ENCODE peak calls at places on chromosomes 13 and 19, in six cellular contexts. G is left ventricle myocardium inferior; F is CD8-positive, alpha-beta T cell; U is neuronal stem cell; I is esophagus muscularis mucosa; E is uterus. A is an unnamed sample.

GRCh38 chr13:47426126-47426849 is 529.4 kb upstream of the HTR2A start:
- DNase-seq in I (no peak), E (no peak), F (no peak), U (no peak), G (peak; percentile 16), A (no peak)

GRCh38 chr13:104034891-104035290 is 968.7 kb upstream of the SLC10A2 start:
- DNase-seq in F (no peak), E (no peak), I (no peak), U (no peak), G (no peak), A (no peak)

GRCh38 chr13:106596287-106596937 is 28.5 kb upstream of the ARGLU1 start:
- DNase-seq in I (no peak), G (no peak), U (no peak), E (no peak), F (no peak), A (no peak)

GRCh38 chr19:29645911-29646310 is 19.4 kb upstream of the PLEKHF1 start:
- DNase-seq in F (no peak), U (no peak), I (no peak), G (peak; percentile 48), E (no peak), A (no peak)

GRCh38 chr13:52804202-52804641 is 44.2 kb downstream of the PCDH8 start:
- DNase-seq in E (no peak), F (no peak), I (no peak), U (no peak), G (no peak), A (no peak)

GRCh38 chr19:28426902-28427232 is 786.1 kb downstream of the UQCRFS1 start:
- DNase-seq in E (no peak), F (no peak), U (no peak), G (no peak), I (no peak), A (no peak)

GRCh38 chr19:38684078-38684861 is 36.8 kb downstream of the ACTN4 start:
- DNase-seq in E (peak; percentile 88), G (peak; percentile 52), F (no peak), U (no peak), I (no peak), A (peak; percentile 92)

GRCh38 chr13:87052731-87053130 is 618.4 kb upstream of the SLITRK5 start:
- DNase-seq in E (no peak), U (no peak), I (no peak), F (no peak), G (no peak), A (no peak)

GRCh38 chr13:73421310-73421912 is 362.6 kb downstream of the KLF5 start:
- DNase-seq in E (no peak), G (no peak), F (no peak), U (no peak), I (no peak), A (no peak)

GRCh38 chr13:95627590-95627989 is 16.9 kb downstream of the DZIP1 start:
- DNase-seq in E (no peak), F (no peak), U (no peak), I (no peak), G (no peak), A (no peak)

GRCh38 chr13:103081435-103081834 is 15.2 kb upstream of the SLC10A2 start:
- DNase-seq in I (no peak), G (no peak), F (no peak), U (no peak), E (no peak), A (no peak)

GRCh38 chr19:39845172-39845571 is 1.0 kb downstream of the FBL start:
- DNase-seq in I (no peak), U (no peak), F (no peak), E (no peak), G (no peak), A (no peak)

GRCh38 chr13:107866666-107867623 is 348.4 kb downstream of the LIG4 start:
- DNase-seq in I (no peak), G (no peak), E (no peak), F (no peak), U (peak; percentile 33), A (no peak)

GRCh38 chr13:67557118-67557517 is 327.0 kb upstream of the PCDH9 start:
- DNase-seq in G (no peak), E (no peak), F (no peak), U (no peak), I (no peak), A (no peak)

GRCh38 chr13:41900918-41901317 is 60.0 kb downstream of the VWA8 start:
- DNase-seq in I (no peak), E (no peak), F (no peak), G (no peak), U (no peak), A (no peak)

GRCh38 chr13:99995503-99996176 is 14.1 kb downstream of the ZIC2 start:
- DNase-seq in U (peak; percentile 61), I (no peak), F (no peak), E (no peak), G (no peak), A (no peak)

GRCh38 chr19:13398780-13399726 is 107.2 kb downstream of the CACNA1A start:
- DNase-seq in E (no peak), I (no peak), G (peak; percentile 19), U (no peak), F (no peak), A (no peak)

DNA sequence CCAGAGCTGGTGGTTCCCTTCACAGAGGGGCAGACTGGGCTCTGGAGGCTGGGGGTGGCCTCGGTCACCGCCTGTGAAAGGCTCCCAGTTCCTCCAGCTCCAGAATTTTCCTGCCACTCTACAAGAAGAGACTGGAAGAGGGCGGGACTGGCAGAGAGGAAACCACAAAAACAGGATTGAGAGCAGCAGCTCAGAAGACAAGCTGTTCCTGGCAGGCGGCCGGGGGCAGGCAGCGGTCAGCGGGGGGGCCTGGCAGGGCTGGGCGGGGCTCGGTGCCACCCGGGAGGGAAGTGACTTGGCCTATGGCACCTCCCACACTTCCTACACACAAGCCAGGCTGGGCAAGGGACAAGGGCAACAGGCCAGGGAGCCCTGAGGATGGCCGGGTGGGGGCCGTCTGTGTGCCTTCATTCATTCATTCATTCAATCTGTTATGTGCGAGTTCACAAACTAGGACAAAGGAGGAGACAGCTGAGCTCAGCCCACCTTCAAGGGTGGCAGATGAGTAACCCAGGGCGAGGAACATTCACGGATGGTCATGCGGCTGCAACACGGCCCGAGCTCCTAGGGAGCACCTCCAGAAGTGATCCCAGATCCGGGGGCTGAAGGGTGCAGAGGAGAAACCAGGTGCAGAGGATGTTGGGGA is 16.9 kb upstream of the BTBD2 start:
- DNase-seq in E (peak; percentile 93), F (no peak), I (peak; percentile 98), G (peak; percentile 95), U (no peak), A (peak; percentile 99)
- H3K4me3 ChIP-seq in E (no peak overlapping the region), F (peak overlapping the region; percentile 27), I (peak overlapping the region; percentile 11), G (peak overlapping the region; percentile 48), U (no peak overlapping the region), A (peak overlapping the region; percentile 52)

GRCh38 chr19:41994521-41994971 is 516 bp upstream of the ATP1A3 start:
- DNase-seq in I (no peak), F (no peak), U (no peak), G (no peak), E (no peak), A (no peak)
- H3K4me3 ChIP-seq in I (peak overlapping the region; percentile 53), F (peak overlapping the region; percentile 87), U (no peak overlapping the region), G (peak overlapping the region; percentile 79), E (no peak overlapping the region), A (peak overlapping the region; percentile 67)

GRCh38 chr19:58033741-58034475 is at the start of gene ZSCAN1:
- DNase-seq in U (peak; percentile 94), G (peak; percentile 90), I (peak; percentile 94), F (no peak), E (peak; percentile 67), A (no peak)
- H3K4me3 ChIP-seq in U (peak within 1 kb of the TSS; percentile 94), G (peak within 1 kb of the TSS; percentile 70), I (peak within 1 kb of the TSS; percentile 63), F (no peak within 1 kb of the TSS), E (peak within 1 kb of the TSS; percentile 31), A (peak within 1 kb of the TSS; percentile 66)

DNA sequence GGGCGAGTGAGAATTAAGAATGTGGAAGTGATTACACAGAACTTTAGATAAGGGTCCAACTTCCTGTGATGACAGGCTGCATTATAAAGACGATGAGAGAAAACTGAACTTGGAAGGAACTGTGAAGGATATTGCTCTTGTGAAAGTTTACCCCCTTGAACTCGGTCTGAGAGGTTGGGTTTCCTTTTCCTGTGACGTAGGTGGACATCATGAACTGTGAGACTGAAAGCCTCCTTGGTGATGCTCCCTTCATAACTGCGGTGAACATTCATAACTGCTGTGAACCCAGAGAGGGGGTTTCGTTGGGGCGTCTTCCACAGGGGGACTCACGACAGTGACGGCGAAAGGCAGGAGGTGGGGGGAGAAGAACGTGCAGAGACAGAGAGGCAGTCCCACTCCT is 1.9 kb upstream of the FFAR2 start:
- DNase-seq in G (no peak), U (no peak), I (no peak), E (no peak), F (no peak), A (no peak)
- H3K4me3 ChIP-seq in G (no peak overlapping the region), U (no peak overlapping the region), I (no peak overlapping the region), E (no peak overlapping the region), F (no peak overlapping the region), A (no peak overlapping the region)

A was measured in coronary artery.